ENCODE peak calls at places on chromosomes 11 and 22, in five cellular contexts. Y, H, M, C and B are unnamed samples.
A peak's percentile ranks its signal among the peaks of the same experiment; 100 is the strongest.

GRCh38 chr11:1039481-1040427 is 3.2 kb upstream of the MUC6 start:
- DNase-seq in Y (no peak), H (no peak), M (no peak), C (peak; percentile 60), B (no peak)

GRCh38 chr11:3163241-3163981 is 1.7 kb downstream of the OSBPL5 start:
- DNase-seq in Y (no peak), H (no peak), M (no peak), C (no peak), B (no peak)

GRCh38 chr22:24944224-24944937 is 2.1 kb downstream of the LHFPL7 start:
- DNase-seq in Y (no peak), H (no peak), M (no peak), C (no peak), B (no peak)

GRCh38 chr11:119584193-119585037 is 144.6 kb downstream of the NECTIN1 start:
- DNase-seq in Y (no peak), H (peak; percentile 75), M (peak; percentile 75), C (peak; percentile 96), B (peak; percentile 89)

GRCh38 chr22:45475063-45475747 is 27.5 kb upstream of the FBLN1 start:
- DNase-seq in Y (no peak), H (no peak), M (no peak), C (no peak), B (no peak)

GRCh38 chr11:48001438-48002021 is 21.2 kb downstream of the PTPRJ start:
- DNase-seq in Y (no peak), H (peak; percentile 65), M (no peak), C (peak; percentile 65), B (peak; percentile 37)

GRCh38 chr22:31045900-31046587 is 35.1 kb upstream of the SMTN start:
- DNase-seq in Y (no peak), H (no peak), M (no peak), C (no peak), B (no peak)

GRCh38 chr11:11626128-11626527 is 4.3 kb upstream of the GALNT18 start:
- DNase-seq in Y (no peak), H (no peak), M (no peak), C (no peak), B (no peak)

GRCh38 chr11:126654886-126655806 is 299.7 kb downstream of the ST3GAL4 start:
- DNase-seq in Y (no peak), H (no peak), M (no peak), C (no peak), B (no peak)

GRCh38 chr11:71499125-71499524 is 27.9 kb upstream of the KRTAP5-7 start:
- DNase-seq in Y (no peak), H (no peak), M (peak; percentile 23), C (no peak), B (peak; percentile 34)

GRCh38 chr22:27870234-27871191 is 48.5 kb downstream of the PITPNB start:
- DNase-seq in Y (no peak), H (no peak), M (no peak), C (no peak), B (no peak)

GRCh38 chr11:88115828-88116410 is 59.3 kb downstream of the RAB38 start:
- DNase-seq in Y (no peak), H (no peak), M (no peak), C (no peak), B (no peak)

GRCh38 chr11:92765418-92765817 is 204.0 kb upstream of the MTNR1B start:
- DNase-seq in Y (no peak), H (no peak), M (no peak), C (no peak), B (no peak)

GRCh38 chr22:28976588-28976987 is 85.0 kb downstream of the C22orf31 start:
- DNase-seq in Y (peak; percentile 56), H (no peak), M (no peak), C (peak; percentile 57), B (no peak)

GRCh38 chr11:111336582-111337256 is 38.4 kb downstream of the POU2AF3 start:
- DNase-seq in Y (no peak), H (no peak), M (peak; percentile 87), C (peak; percentile 95), B (no peak)

GRCh38 chr11:58647866-58648265 is 25.4 kb downstream of the CNTF start:
- DNase-seq in Y (no peak), H (no peak), M (no peak), C (no peak), B (no peak)

GRCh38 chr22:32053165-32053755 is 10.2 kb downstream of the SLC5A1 start:
- DNase-seq in Y (no peak), H (no peak), M (no peak), C (no peak), B (no peak)

GRCh38 chr11:92380882-92381281 is 156.3 kb downstream of the FAT3 start:
- DNase-seq in Y (no peak), H (no peak), M (no peak), C (peak; percentile 14), B (no peak)

GRCh38 chr11:73951797-73952196 is 971 bp downstream of the DNAJB13 start:
- DNase-seq in Y (no peak), H (no peak), M (peak; percentile 10), C (no peak), B (no peak)

GRCh38 chr11:45816614-45817013 is 11.7 kb downstream of the SLC35C1 start:
- DNase-seq in Y (no peak), H (no peak), M (no peak), C (no peak), B (no peak)

GRCh38 chr11:37929100-37929649 is 1331.1 kb upstream of the RAG2 start:
- DNase-seq in Y (no peak), H (no peak), M (no peak), C (no peak), B (no peak)

GRCh38 chr11:77752518-77752917 is 68.0 kb downstream of the RSF1 start:
- DNase-seq in Y (no peak), H (no peak), M (peak; percentile 56), C (no peak), B (no peak)

GRCh38 chr11:126669416-126669815 is 313.9 kb downstream of the ST3GAL4 start:
- DNase-seq in Y (no peak), H (no peak), M (no peak), C (peak; percentile 22), B (no peak)

GRCh38 chr11:131430466-131431176 is 60.2 kb downstream of the NTM start:
- DNase-seq in Y (no peak), H (no peak), M (no peak), C (peak; percentile 42), B (no peak)

GRCh38 chr22:37486224-37486845 is at the start of gene MFNG:
- DNase-seq in Y (no peak), H (peak; percentile 24), M (peak; percentile 72), C (peak; percentile 25), B (no peak)

GRCh38 chr11:125679397-125679796 is 1.2 kb downstream of the ACRV1 start:
- DNase-seq in Y (peak; percentile 3), H (no peak), M (no peak), C (peak; percentile 3), B (no peak)

GRCh38 chr22:40400173-40400572 is 29.8 kb downstream of the SGSM3 start:
- DNase-seq in Y (no peak), H (no peak), M (no peak), C (no peak), B (no peak)

GRCh38 chr11:44597358-44598009 is 32.0 kb downstream of the CD82 start:
- DNase-seq in Y (no peak), H (no peak), M (no peak), C (no peak), B (no peak)

GRCh38 chr11:77519847-77520246 is 46.0 kb upstream of the PAK1 start:
- DNase-seq in Y (no peak), H (no peak), M (no peak), C (no peak), B (no peak)

GRCh38 chr11:102143867-102144266 is 33.6 kb downstream of the YAP1 start:
- DNase-seq in Y (no peak), H (no peak), M (no peak), C (no peak), B (no peak)

GRCh38 chr11:95082576-95083001 is 7.1 kb upstream of the ENDOD1 start:
- DNase-seq in Y (no peak), H (no peak), M (no peak), C (no peak), B (no peak)

GRCh38 chr22:17891427-17892167 is 117.3 kb upstream of the BID start:
- DNase-seq in Y (no peak), H (peak; percentile 70), M (peak; percentile 54), C (no peak), B (no peak)

GRCh38 chr11:2083411-2083810 is 55.8 kb downstream of the IGF2 start:
- DNase-seq in Y (no peak), H (no peak), M (no peak), C (no peak), B (no peak)

GRCh38 chr11:115503083-115503885 is 931 bp downstream of the CADM1 start:
- DNase-seq in Y (no peak), H (peak; percentile 77), M (peak; percentile 81), C (peak; percentile 29), B (peak; percentile 88)
- TF ChIP-seq CTCF in Y (no peak), H (no peak), M (peak; percentile 24), C (peak; percentile 24), B (peak; percentile 77)

GRCh38 chr11:67303989-67304411 is 670 bp downstream of the SSH3 start:
- DNase-seq in Y (no peak), H (no peak), M (peak; percentile 89), C (peak; percentile 21), B (peak; percentile 88)
- TF ChIP-seq CTCF in Y (no peak), H (no peak), M (no peak), C (no peak), B (no peak)

GRCh38 chr11:64751580-64751979 is 7.6 kb upstream of the RASGRP2 start:
- DNase-seq in Y (no peak), H (no peak), M (no peak), C (no peak), B (peak; percentile 28)

GRCh38 chr11:64751136-64751535 is 7.2 kb upstream of the RASGRP2 start:
- DNase-seq in Y (no peak), H (no peak), M (no peak), C (no peak), B (peak; percentile 67)

GRCh38 chr11:64747961-64748715 is 4.2 kb upstream of the RASGRP2 start:
- DNase-seq in Y (no peak), H (no peak), M (no peak), C (peak; percentile 27), B (no peak)

GRCh38 chr11:64752106-64752970 is 7.4 kb downstream of the PYGM start:
- DNase-seq in Y (no peak), H (no peak), M (no peak), C (no peak), B (peak; percentile 77)

DNA sequence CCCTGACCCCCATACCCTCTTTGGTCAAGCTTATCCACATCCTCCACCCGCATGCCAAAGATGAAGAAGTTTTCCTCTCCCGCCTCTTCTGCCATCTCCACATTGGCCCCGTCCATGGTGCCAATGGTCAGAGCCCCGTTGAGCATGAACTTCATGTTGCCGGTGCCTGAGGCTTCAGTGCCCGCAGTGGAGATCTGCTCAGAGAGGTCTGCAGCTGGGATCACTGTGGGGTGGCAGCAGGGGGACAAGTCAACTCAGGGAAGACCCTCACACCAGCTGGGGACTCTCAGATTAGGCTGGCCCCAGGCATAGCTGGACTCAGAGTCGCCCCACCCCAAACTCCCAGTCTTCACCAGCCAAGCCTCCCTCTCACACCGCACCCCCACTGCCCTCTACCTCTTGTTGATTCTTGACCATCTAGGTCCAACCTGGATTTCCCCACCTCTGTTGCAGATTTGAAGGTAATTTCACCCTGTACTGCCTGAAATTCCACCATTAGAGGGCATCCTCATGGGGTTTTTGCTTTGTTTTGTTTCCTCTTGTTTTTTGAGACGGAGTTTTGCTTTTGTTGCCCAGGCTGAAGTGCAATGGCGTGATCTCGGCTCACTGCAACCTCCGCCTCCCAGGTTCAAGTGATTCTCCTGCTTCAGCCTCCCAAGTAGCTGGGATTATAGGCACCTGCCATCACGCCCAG is 6.6 kb upstream of the RASGRP2 start:
- DNase-seq in Y (no peak), H (no peak), M (no peak), C (no peak), B (peak; percentile 53)
- TF ChIP-seq CTCF in Y (peak; percentile 5), H (no peak), M (no peak), C (no peak), B (peak; percentile 28)

GRCh38 chr11:36103933-36104530 is 160.2 kb downstream of the LDLRAD3 start:
- DNase-seq in Y (no peak), H (no peak), M (no peak), C (no peak), B (no peak)
- TF ChIP-seq CTCF in Y (no peak), H (no peak), M (no peak), C (no peak), B (no peak)